ENCODE peak calls at places on chromosomes 1 and 21, in four cellular contexts. G is K562, H is GM12878, C is HepG2. J is an unnamed sample.

GRCh38 chr1:44832068-44832700 is 10.9 kb downstream of the PTCH2 start:
- DNase-seq in C (no peak), H (no peak), G (peak), J (no peak)

GRCh38 chr1:6745073-6745472 is 40.2 kb upstream of the CAMTA1 start:
- DNase-seq in G (no peak), H (peak), C (no peak), J (no peak)

GRCh38 chr21:27802816-27803475 is 836.1 kb upstream of the ADAMTS5 start:
- DNase-seq in H (no peak), G (peak), C (no peak), J (peak)

GRCh38 chr1:173205146-173206051 is 1.7 kb downstream of the TNFSF4 start:
- DNase-seq in C (peak), G (no peak), H (no peak), J (no peak)

GRCh38 chr1:207030522-207031009 is 2.0 kb downstream of the C1orf116 start:
- DNase-seq in H (no peak), G (no peak), C (no peak), J (no peak)

GRCh38 chr1:59903136-59903754 is 23.3 kb downstream of the CYP2J2 start:
- DNase-seq in G (peak), C (peak), H (no peak), J (peak)

GRCh38 chr1:6464514-6464836 is 1.5 kb downstream of the TNFRSF25 start:
- DNase-seq in G (no peak), H (no peak), C (peak), J (no peak)

GRCh38 chr1:213786683-213787082 is 201.1 kb upstream of the PROX1 start:
- DNase-seq in H (no peak), C (no peak), G (no peak), J (no peak)

GRCh38 chr1:156383023-156383422 is 14.0 kb downstream of the RHBG start:
- DNase-seq in C (peak), G (peak), H (no peak), J (peak)

GRCh38 chr1:15413563-15414449 is 4.1 kb downstream of the EFHD2 start:
- DNase-seq in H (no peak), C (no peak), G (no peak), J (no peak)

GRCh38 chr1:29541641-29542040 is 305.3 kb downstream of the PTPRU start:
- DNase-seq in H (no peak), C (no peak), G (no peak), J (no peak)

DNA sequence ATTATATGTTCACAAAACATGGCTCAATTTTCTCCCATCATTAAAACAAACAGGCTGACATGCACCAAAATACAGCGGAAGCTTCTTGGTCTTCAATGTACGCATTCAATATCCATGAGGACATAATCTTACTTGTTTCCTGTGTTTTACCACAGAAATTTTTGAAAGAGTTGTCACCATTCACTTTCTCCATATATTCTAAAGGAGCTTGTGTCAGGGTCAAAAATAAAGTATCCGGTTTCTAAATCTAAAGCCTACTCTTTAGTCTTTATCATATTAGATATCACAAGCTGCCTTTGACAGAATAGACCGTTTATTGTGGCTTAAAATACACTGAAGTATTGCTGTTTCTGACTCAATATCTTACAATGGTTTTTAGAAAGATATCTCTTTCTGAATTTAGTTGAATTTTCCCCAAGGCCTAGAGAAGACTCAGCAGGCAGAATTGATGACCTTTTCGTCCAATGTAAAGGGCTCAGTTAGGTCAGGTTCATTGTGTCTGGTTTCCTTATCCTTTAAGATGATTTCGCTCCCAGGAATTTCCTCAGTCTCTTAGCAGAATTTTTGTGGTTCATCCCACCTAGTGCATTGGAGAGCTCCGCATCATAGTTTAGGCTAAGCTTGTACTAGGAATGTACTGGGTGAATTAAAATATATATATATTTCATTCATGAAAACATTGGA is 717.2 kb downstream of the NCAM2 start:
- DNase-seq in G (no peak), H (no peak), C (no peak), J (no peak)
- TF ChIP-seq FOXK2 in G (no peak), H (no peak), C (no peak), J (no peak)

DNA sequence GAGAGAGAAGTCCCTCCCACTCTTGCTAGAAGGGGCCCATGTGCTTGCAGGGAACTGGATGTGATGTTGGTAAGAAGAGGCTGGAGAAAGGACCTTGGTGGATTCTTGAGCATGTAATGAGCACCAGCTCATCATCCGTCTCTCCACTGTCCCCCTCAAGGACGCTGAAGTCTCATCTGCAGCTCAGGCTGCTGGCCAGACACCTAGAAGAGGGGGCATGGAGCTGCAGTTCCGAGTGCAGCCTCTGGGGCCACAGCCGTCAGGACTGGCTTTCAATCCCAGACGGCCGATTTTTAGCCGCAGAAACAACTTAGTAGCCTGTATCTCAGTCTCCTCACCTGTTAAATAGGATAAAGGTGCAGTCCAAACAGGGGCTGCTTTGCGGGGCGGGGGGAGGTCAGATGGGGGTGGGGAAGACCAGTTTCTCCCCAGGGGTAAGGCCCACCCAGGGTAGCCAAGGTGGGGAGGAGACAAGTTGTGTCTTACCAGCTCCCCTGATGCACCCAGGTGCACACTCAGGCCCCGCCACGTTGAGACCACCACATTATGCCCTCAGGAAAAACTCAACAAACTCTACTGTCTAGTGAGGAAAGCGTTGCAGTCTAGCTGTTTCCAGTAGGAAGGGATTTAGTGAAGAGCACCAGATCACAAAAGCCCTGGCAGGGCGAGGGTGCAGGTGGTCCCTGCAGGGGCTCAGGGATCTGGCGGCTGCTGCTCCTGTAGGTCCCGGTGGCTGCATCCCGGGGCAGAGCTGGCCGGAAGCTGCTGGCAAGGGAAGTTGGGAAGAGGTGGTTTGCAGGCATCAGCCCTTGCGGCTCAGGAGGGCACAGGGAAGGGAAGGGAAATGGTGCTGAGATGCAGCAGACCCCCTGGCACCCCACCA is 29.5 kb downstream of the LDLRAP1 start:
- DNase-seq in H (no peak), G (peak), C (no peak), J (peak)
- TF ChIP-seq FOXK2 in H (no peak), G (no peak), C (no peak), J (no peak)

DNA sequence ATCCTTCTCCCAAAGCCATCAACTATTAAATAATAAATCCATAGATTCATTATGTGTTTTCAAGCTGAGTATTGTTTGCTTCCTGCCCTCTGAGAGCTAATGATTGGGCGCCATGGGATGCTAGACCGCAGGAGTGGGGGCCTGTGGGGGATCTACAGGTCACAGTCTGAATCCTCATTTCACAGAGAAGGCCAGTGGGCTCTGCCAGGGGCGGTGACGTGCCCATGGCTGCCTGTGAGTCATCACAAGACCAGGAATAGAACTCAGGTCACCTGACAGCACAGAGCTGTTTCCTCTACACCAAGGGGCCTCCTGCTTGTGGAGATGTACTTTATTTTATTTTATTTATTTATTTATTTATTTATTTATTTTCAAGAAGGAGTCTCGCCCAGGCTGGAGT is 15.0 kb downstream of the IL6R start:
- DNase-seq in C (peak), H (no peak), G (no peak), J (no peak)
- TF ChIP-seq FOXK2 in C (no peak), H (no peak), G (no peak), J (no peak)

GRCh38 chr1:210554382-210554781 is 225.7 kb downstream of the HHAT start:
- DNase-seq in G (no peak), H (no peak), C (no peak), J (no peak)
- TF ChIP-seq FOXK2 in G (no peak), H (no peak), C (no peak), J (no peak)

DNA sequence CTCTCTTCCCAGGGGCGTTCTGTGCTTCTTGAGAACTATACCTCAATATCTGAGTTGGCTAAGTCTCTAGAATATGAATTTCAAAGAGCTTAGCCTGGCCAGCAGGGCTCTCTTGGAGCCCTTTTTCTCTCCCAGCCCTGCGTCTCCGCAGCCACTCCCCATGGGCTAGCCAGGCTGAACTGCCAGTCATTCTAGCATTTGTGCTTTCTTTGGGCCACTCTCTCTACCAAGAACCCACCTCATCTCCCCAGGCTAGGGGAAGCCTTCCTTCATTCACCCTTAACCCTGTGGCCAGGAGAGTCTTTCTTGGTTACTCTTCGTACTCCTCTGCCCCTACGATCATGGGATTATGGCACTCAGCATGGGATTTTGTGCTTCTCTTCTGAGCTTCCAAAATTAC is 18.2 kb downstream of the ABCG1 start:
- DNase-seq in G (no peak), C (no peak), H (no peak), J (no peak)
- TF ChIP-seq FOXK2 in G (no peak), C (no peak), H (no peak), J (no peak)

GRCh38 chr1:64246294-64246917 is 43.0 kb downstream of the UBE2U start:
- DNase-seq in G (peak), C (peak), H (no peak), J (no peak)
- TF ChIP-seq FOXK2 in G (no peak), C (no peak), H (no peak), J (no peak)

GRCh38 chr1:19818324-19818723 is 3.2 kb upstream of the RNF186 start:
- DNase-seq in H (no peak), C (no peak), G (no peak), J (no peak)

GRCh38 chr1:19814681-19815503 is at the start of gene RNF186:
- DNase-seq in H (no peak), G (no peak), C (peak), J (no peak)

GRCh38 chr1:19814244-19814661 is 830 bp downstream of the RNF186 start:
- DNase-seq in C (no peak), H (no peak), G (no peak), J (no peak)

GRCh38 chr1:19817160-19817559 is 2.1 kb upstream of the RNF186 start:
- DNase-seq in G (no peak), C (no peak), H (no peak), J (no peak)

DNA sequence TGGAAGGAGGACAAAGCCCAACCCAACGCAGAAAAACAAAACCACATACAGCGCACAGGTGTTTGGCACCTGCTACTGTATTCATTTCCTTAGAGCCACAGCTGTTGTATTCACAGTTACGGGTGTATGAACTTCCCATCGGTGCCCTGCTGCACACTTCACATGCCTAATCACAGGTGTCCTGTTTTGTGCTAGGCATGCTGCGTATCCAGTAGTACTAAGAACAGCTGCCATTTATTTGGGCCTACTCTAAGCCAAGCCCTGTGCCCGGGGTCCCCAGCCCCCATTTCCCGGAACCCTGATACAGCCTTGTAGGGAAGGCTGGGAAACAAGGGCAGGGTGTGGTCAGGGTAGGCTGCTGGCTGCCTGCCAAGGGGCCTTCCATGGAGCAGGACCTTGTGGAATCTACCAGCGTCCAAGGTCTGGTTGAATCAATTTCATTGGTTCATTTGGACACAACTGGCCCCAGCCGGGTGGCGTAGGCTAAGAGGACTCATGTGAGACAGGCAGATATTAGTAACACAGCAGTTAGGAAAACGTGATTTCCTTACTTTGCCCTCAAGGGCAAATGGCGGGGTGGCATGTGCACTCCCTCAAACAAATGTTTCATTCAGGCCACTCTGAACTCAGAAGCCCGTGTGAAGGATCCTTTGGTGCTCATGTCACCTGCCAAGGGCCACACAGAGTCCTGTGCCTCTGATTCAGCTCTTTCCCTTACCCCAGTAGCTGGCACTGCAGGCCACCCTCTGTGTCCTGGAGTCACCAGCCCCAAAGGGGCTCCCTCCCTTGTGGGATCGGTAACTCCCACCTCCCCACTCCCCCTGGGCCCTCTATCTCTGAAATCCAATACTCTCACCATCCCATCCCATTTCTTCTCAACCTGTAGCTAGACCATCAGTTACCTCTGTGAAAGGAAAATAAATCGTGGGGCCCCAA is 986 bp upstream of the RNF186 start:
- DNase-seq in C (peak), H (no peak), G (no peak), J (no peak)
- TF ChIP-seq FOXK2 in C (no peak), H (no peak), G (no peak), J (no peak)

GRCh38 chr1:42692461-42692860 is 10.2 kb downstream of the YBX1 start:
- DNase-seq in C (no peak), H (no peak), G (no peak), J (no peak)
- TF ChIP-seq FOXK2 in C (no peak), H (no peak), G (no peak), J (no peak)